ENCODE peak calls at places on chromosomes 2 and 18, in five cellular contexts. One of them, this sample, is unnamed. For H4K20me1, the result is how much of the 10 kb centered on the place peaks cover.

GRCh38 chr2:231211461-231211860 is 13.0 kb downstream of the ARMC9 start:
- DNase-seq in GM23248: no peak
- DNase-seq in OCI-LY7: no peak
- DNase-seq in keratinocyte: no peak
- DNase-seq in IMR-90: no peak
- DNase-seq in this sample: no peak

GRCh38 chr2:176854062-176854461 is 358.5 kb upstream of the HNRNPA3 start:
- DNase-seq in GM23248: no peak
- DNase-seq in OCI-LY7: no peak
- DNase-seq in keratinocyte: no peak
- DNase-seq in IMR-90: no peak
- DNase-seq in this sample: no peak

GRCh38 chr2:239028253-239028619 is 180.4 kb downstream of the TWIST2 start:
- DNase-seq in GM23248: peak
- DNase-seq in OCI-LY7: no peak
- DNase-seq in keratinocyte: no peak
- DNase-seq in IMR-90: no peak
- DNase-seq in this sample: no peak

GRCh38 chr2:15561574-15562344 is 625 bp upstream of the NBAS start:
- DNase-seq in GM23248: peak
- DNase-seq in OCI-LY7: peak
- DNase-seq in keratinocyte: no peak
- DNase-seq in IMR-90: peak
- DNase-seq in this sample: no peak

GRCh38 chr2:159960413-159960812 is 102.0 kb downstream of the PLA2R1 start:
- DNase-seq in GM23248: peak
- DNase-seq in OCI-LY7: no peak
- DNase-seq in keratinocyte: peak
- DNase-seq in IMR-90: peak
- DNase-seq in this sample: no peak

GRCh38 chr2:207683879-207684627 is 27.4 kb upstream of the CCNYL1 start:
- DNase-seq in GM23248: peak
- DNase-seq in OCI-LY7: no peak
- DNase-seq in keratinocyte: no peak
- DNase-seq in IMR-90: peak
- DNase-seq in this sample: peak

GRCh38 chr2:28395334-28396061 is 2.8 kb downstream of the FOSL2 start:
- DNase-seq in GM23248: peak
- DNase-seq in OCI-LY7: no peak
- DNase-seq in keratinocyte: no peak
- DNase-seq in IMR-90: peak
- DNase-seq in this sample: peak

GRCh38 chr2:207253946-207254345 is 88.2 kb upstream of the KLF7 start:
- DNase-seq in GM23248: peak
- DNase-seq in OCI-LY7: no peak
- DNase-seq in keratinocyte: no peak
- DNase-seq in IMR-90: peak
- DNase-seq in this sample: peak

GRCh38 chr2:96950391-96951124 is 35.8 kb downstream of the FAM178B start:
- DNase-seq in GM23248: no peak
- DNase-seq in OCI-LY7: no peak
- DNase-seq in keratinocyte: no peak
- DNase-seq in IMR-90: no peak
- DNase-seq in this sample: no peak

GRCh38 chr2:230153390-230153976 is 66.3 kb downstream of the SP110 start:
- DNase-seq in GM23248: peak
- DNase-seq in OCI-LY7: no peak
- DNase-seq in keratinocyte: no peak
- DNase-seq in IMR-90: no peak
- DNase-seq in this sample: no peak

GRCh38 chr2:157427922-157428303 is 16.0 kb downstream of the CYTIP start:
- DNase-seq in GM23248: no peak
- DNase-seq in OCI-LY7: no peak
- DNase-seq in keratinocyte: no peak
- DNase-seq in IMR-90: no peak
- DNase-seq in this sample: no peak

GRCh38 chr2:77328125-77328524 is 194.1 kb downstream of the LRRTM4 start:
- DNase-seq in GM23248: no peak
- DNase-seq in OCI-LY7: no peak
- DNase-seq in keratinocyte: no peak
- DNase-seq in IMR-90: no peak
- DNase-seq in this sample: no peak

GRCh38 chr18:11741505-11742145 is 52.6 kb downstream of the GNAL start:
- DNase-seq in GM23248: peak
- DNase-seq in OCI-LY7: peak
- DNase-seq in keratinocyte: peak
- DNase-seq in IMR-90: no peak
- DNase-seq in this sample: no peak

GRCh38 chr2:200199576-200200263 is 106.8 kb upstream of the SPATS2L start:
- DNase-seq in GM23248: no peak
- DNase-seq in OCI-LY7: peak
- DNase-seq in keratinocyte: no peak
- DNase-seq in IMR-90: no peak
- DNase-seq in this sample: peak

GRCh38 chr2:151523825-151524224 is 114.1 kb downstream of the RIF1 start:
- DNase-seq in GM23248: peak
- DNase-seq in OCI-LY7: no peak
- DNase-seq in keratinocyte: no peak
- DNase-seq in IMR-90: peak
- DNase-seq in this sample: no peak

GRCh38 chr2:164568317-164568716 is 53.0 kb downstream of the GRB14 start:
- DNase-seq in GM23248: no peak
- DNase-seq in OCI-LY7: no peak
- DNase-seq in keratinocyte: no peak
- DNase-seq in IMR-90: no peak
- DNase-seq in this sample: no peak

GRCh38 chr18:65035701-65036100 is 715.1 kb upstream of the CDH7 start:
- DNase-seq in GM23248: no peak
- DNase-seq in OCI-LY7: no peak
- DNase-seq in keratinocyte: no peak
- DNase-seq in IMR-90: no peak
- DNase-seq in this sample: no peak

GRCh38 chr2:217016829-217017228 is 157.0 kb upstream of the TNP1 start:
- DNase-seq in GM23248: peak
- DNase-seq in OCI-LY7: no peak
- DNase-seq in keratinocyte: no peak
- DNase-seq in IMR-90: peak
- DNase-seq in this sample: no peak

GRCh38 chr2:43139996-43140621 is 86.3 kb downstream of the ZFP36L2 start:
- DNase-seq in GM23248: no peak
- DNase-seq in OCI-LY7: no peak
- DNase-seq in keratinocyte: no peak
- DNase-seq in IMR-90: no peak
- DNase-seq in this sample: no peak

GRCh38 chr2:225008935-225009334 is 33.3 kb downstream of the DOCK10 start:
- DNase-seq in GM23248: peak
- DNase-seq in OCI-LY7: peak
- DNase-seq in keratinocyte: no peak
- DNase-seq in IMR-90: no peak
- DNase-seq in this sample: no peak

GRCh38 chr2:86787701-86788100 is 3.0 kb downstream of the CD8A start:
- DNase-seq in GM23248: no peak
- DNase-seq in OCI-LY7: no peak
- DNase-seq in keratinocyte: no peak
- DNase-seq in IMR-90: no peak
- DNase-seq in this sample: no peak

GRCh38 chr2:231696004-231696367 is 12.3 kb upstream of the PTMA start:
- DNase-seq in GM23248: peak
- DNase-seq in OCI-LY7: no peak
- DNase-seq in keratinocyte: no peak
- DNase-seq in IMR-90: peak
- DNase-seq in this sample: no peak

GRCh38 chr2:101486258-101486701 is 11.4 kb upstream of the RFX8 start:
- DNase-seq in GM23248: no peak
- DNase-seq in OCI-LY7: no peak
- DNase-seq in keratinocyte: no peak
- DNase-seq in IMR-90: no peak
- DNase-seq in this sample: no peak

GRCh38 chr2:230927711-230928341 is 2.8 kb upstream of the GPR55 start:
- DNase-seq in GM23248: no peak
- DNase-seq in OCI-LY7: no peak
- DNase-seq in keratinocyte: no peak
- DNase-seq in IMR-90: no peak
- DNase-seq in this sample: no peak

GRCh38 chr2:68320118-68320641 is 431 bp upstream of the CNRIP1 start:
- DNase-seq in GM23248: no peak
- DNase-seq in OCI-LY7: no peak
- DNase-seq in keratinocyte: no peak
- DNase-seq in IMR-90: no peak
- DNase-seq in this sample: no peak

GRCh38 chr18:7069191-7069590 is 48.4 kb downstream of the LAMA1 start:
- DNase-seq in GM23248: no peak
- DNase-seq in OCI-LY7: no peak
- DNase-seq in keratinocyte: no peak
- DNase-seq in IMR-90: no peak
- DNase-seq in this sample: no peak

GRCh38 chr2:237680702-237681478 is 53.5 kb downstream of the LRRFIP1 start:
- DNase-seq in GM23248: no peak
- DNase-seq in OCI-LY7: no peak
- DNase-seq in keratinocyte: no peak
- DNase-seq in IMR-90: no peak
- DNase-seq in this sample: no peak

GRCh38 chr2:239722760-239723448 is 302.2 kb downstream of the NDUFA10 start:
- DNase-seq in GM23248: no peak
- DNase-seq in OCI-LY7: no peak
- DNase-seq in keratinocyte: no peak
- DNase-seq in IMR-90: no peak
- DNase-seq in this sample: no peak

GRCh38 chr2:128311755-128312341 is 6.8 kb downstream of the HS6ST1 start:
- DNase-seq in GM23248: no peak
- DNase-seq in OCI-LY7: no peak
- DNase-seq in keratinocyte: no peak
- DNase-seq in IMR-90: no peak
- DNase-seq in this sample: no peak

GRCh38 chr2:128310761-128311160 is 7.9 kb downstream of the HS6ST1 start:
- DNase-seq in GM23248: no peak
- DNase-seq in OCI-LY7: no peak
- DNase-seq in keratinocyte: no peak
- DNase-seq in IMR-90: no peak
- DNase-seq in this sample: no peak

GRCh38 chr2:128310094-128310716 is 8.5 kb downstream of the HS6ST1 start:
- DNase-seq in GM23248: no peak
- DNase-seq in OCI-LY7: no peak
- DNase-seq in keratinocyte: no peak
- DNase-seq in IMR-90: no peak
- DNase-seq in this sample: no peak

GRCh38 chr2:128312411-128312810 is 6.3 kb downstream of the HS6ST1 start:
- DNase-seq in GM23248: no peak
- DNase-seq in OCI-LY7: no peak
- DNase-seq in keratinocyte: no peak
- DNase-seq in IMR-90: no peak
- DNase-seq in this sample: no peak

GRCh38 chr2:128311216-128311754 is 7.4 kb downstream of the HS6ST1 start:
- DNase-seq in GM23248: no peak
- DNase-seq in OCI-LY7: no peak
- DNase-seq in keratinocyte: no peak
- DNase-seq in IMR-90: no peak
- DNase-seq in this sample: no peak
- H4K20me1 ChIP-seq in GM23248: under half
- H4K20me1 ChIP-seq in OCI-LY7: under half
- H4K20me1 ChIP-seq in keratinocyte: under half
- H4K20me1 ChIP-seq in IMR-90: half or more
- H4K20me1 ChIP-seq in this sample: half or more

DNA sequence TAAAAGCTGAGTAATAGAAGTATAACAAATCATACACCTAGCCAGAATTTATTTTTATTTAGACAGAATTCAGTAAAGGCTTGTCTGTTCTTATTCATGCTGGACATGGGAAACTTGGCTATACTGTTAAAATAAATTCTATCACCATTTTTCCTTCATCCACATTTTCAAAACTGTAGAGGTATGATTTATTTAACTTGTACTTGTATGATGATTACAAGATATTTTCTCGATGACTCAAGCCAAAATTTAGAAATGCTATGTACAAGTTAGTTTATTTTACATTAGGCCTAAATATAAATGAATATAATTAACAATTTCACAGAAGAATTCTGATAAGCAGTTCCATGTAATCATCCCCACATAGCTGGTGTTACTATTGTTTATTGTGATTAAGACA is 194.8 kb upstream of the DOK6 start:
- DNase-seq in GM23248: no peak
- DNase-seq in OCI-LY7: no peak
- DNase-seq in keratinocyte: no peak
- DNase-seq in IMR-90: peak
- DNase-seq in this sample: no peak
- H4K20me1 ChIP-seq in GM23248: under half
- H4K20me1 ChIP-seq in OCI-LY7: under half
- H4K20me1 ChIP-seq in keratinocyte: under half
- H4K20me1 ChIP-seq in IMR-90: under half
- H4K20me1 ChIP-seq in this sample: under half

GRCh38 chr2:65112630-65113029 is 17.3 kb downstream of the RAB1A start:
- DNase-seq in GM23248: no peak
- DNase-seq in OCI-LY7: no peak
- DNase-seq in keratinocyte: no peak
- DNase-seq in IMR-90: no peak
- DNase-seq in this sample: no peak
- H4K20me1 ChIP-seq in GM23248: half or more
- H4K20me1 ChIP-seq in OCI-LY7: under half
- H4K20me1 ChIP-seq in keratinocyte: under half
- H4K20me1 ChIP-seq in IMR-90: half or more
- H4K20me1 ChIP-seq in this sample: half or more

DNA sequence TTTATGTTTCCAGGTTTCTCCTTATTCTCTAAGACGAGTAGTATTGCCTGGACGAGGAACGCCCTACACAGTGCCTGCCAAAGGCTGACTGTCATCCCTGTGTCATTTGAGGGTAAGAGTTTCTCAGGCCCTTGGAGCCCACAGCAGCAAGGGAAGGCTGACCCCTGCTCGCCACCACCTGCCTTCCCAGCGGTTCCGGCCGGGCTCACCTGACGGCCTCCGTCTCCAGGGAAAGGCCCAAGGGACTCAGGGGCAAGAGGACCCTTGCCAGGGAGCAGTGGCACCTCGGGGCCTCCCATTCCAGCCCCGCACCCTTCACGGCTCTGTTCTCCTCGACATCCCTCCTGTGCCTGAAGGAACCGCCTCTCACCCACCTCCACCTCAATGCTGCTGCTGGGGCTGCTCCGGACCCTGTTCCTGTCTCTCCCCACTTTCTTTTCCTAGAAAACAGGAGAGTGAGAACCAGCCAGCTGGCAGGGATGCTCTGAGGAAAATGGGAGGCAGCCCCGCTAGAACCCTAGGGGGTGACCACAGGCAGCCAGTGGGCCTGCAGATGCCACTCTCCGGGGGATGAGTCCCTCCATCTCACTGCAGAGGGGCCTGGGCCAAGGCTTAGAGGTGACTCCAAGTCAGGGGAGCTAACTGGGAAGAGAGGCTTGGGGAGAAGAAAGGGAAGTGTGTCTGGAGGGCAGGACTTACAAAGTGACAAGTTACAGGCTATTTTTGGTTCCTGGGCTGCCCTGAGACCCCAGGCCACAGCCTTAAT is 1.8 kb downstream of the LIMS2 start:
- DNase-seq in GM23248: peak
- DNase-seq in OCI-LY7: no peak
- DNase-seq in keratinocyte: no peak
- DNase-seq in IMR-90: no peak
- DNase-seq in this sample: no peak
- H4K20me1 ChIP-seq in GM23248: under half
- H4K20me1 ChIP-seq in OCI-LY7: under half
- H4K20me1 ChIP-seq in keratinocyte: under half
- H4K20me1 ChIP-seq in IMR-90: under half
- H4K20me1 ChIP-seq in this sample: under half